ENCODE peak calls at places on chromosomes 2 and 18, in five cellular contexts. E is A549, L is uterus, R is upper lobe of right lung, U is psoas muscle. J is an unnamed sample.

GRCh38 chr2:85161626-85161960 is 28.4 kb downstream of the TCF7L1 start:
- DNase-seq in U (no peak), E (no peak), L (no peak), R (no peak), J (no peak)

GRCh38 chr2:102262218-102263129 is 48.9 kb upstream of the IL1RL1 start:
- DNase-seq in R (no peak), L (no peak), U (no peak), E (no peak), J (no peak)

GRCh38 chr18:55034742-55035141 is 75.5 kb upstream of the CCDC68 start:
- DNase-seq in E (no peak), R (no peak), U (no peak), L (no peak), J (no peak)

GRCh38 chr2:47076586-47077441 is 78.3 kb downstream of the STPG4 start:
- DNase-seq in R (peak), E (peak), U (peak), L (peak), J (peak)

GRCh38 chr2:180753809-180754761 is 226.3 kb upstream of the UBE2E3 start:
- DNase-seq in U (no peak), R (no peak), L (no peak), E (no peak), J (no peak)

GRCh38 chr18:43043626-43044025 is 71.9 kb downstream of the RIT2 start:
- DNase-seq in L (no peak), R (no peak), U (no peak), E (no peak), J (no peak)

GRCh38 chr2:190578158-190579057 is 43.9 kb upstream of the NEMP2 start:
- DNase-seq in E (peak), U (no peak), L (peak), R (no peak), J (peak)

GRCh38 chr2:120794716-120795115 is 59.0 kb downstream of the GLI2 start:
- DNase-seq in E (no peak), U (peak), R (no peak), L (peak), J (no peak)

GRCh38 chr2:12980817-12981216 is 264.1 kb downstream of the TRIB2 start:
- DNase-seq in R (no peak), E (no peak), U (no peak), L (no peak), J (no peak)

GRCh38 chr2:127778447-127778846 is 32.5 kb downstream of the WDR33 start:
- DNase-seq in R (no peak), E (no peak), L (no peak), U (no peak), J (no peak)

GRCh38 chr18:70422061-70422965 is 133.5 kb downstream of the SOCS6 start:
- DNase-seq in E (peak), R (peak), U (peak), L (peak), J (peak)

GRCh38 chr18:22170421-22171262 is 1.3 kb downstream of the GATA6 start:
- DNase-seq in U (peak), L (peak), R (peak), E (peak), J (peak)

GRCh38 chr2:190343500-190344274 is at the start of gene INPP1:
- DNase-seq in E (peak), U (peak), R (peak), L (peak), J (peak)

GRCh38 chr18:12345491-12346239 is 31.4 kb downstream of the AFG3L2 start:
- DNase-seq in E (no peak), L (no peak), U (no peak), R (no peak), J (no peak)

GRCh38 chr18:32612651-32613050 is 142.0 kb upstream of the GAREM1 start:
- DNase-seq in R (no peak), E (no peak), U (no peak), L (no peak), J (no peak)

GRCh38 chr2:208638059-208638458 is 231.5 kb downstream of the PTH2R start:
- DNase-seq in E (peak), L (no peak), U (no peak), R (no peak), J (no peak)

GRCh38 chr2:121103969-121104368 is 181.0 kb downstream of the TFCP2L1 start:
- DNase-seq in L (no peak), U (no peak), E (no peak), R (no peak), J (no peak)

GRCh38 chr2:1538663-1539062 is 125.4 kb downstream of the TPO start:
- DNase-seq in U (no peak), L (no peak), R (no peak), E (peak), J (peak)

GRCh38 chr2:56287508-56287907 is 103.7 kb downstream of the CCDC85A start:
- DNase-seq in R (no peak), E (no peak), U (no peak), L (no peak), J (no peak)

GRCh38 chr2:73095910-73096309 is 16.8 kb downstream of the RAB11FIP5 start:
- DNase-seq in E (no peak), U (no peak), L (no peak), R (no peak), J (no peak)

GRCh38 chr18:63963610-63964256 is 6.1 kb upstream of the SERPINB8 start:
- DNase-seq in U (peak), E (peak), R (no peak), L (peak), J (peak)

GRCh38 chr2:205407984-205408383 is 274.3 kb upstream of the NRP2 start:
- DNase-seq in E (no peak), R (no peak), U (no peak), L (no peak), J (no peak)

GRCh38 chr2:232230557-232230956 is 148.0 kb upstream of the ALPP start:
- DNase-seq in R (no peak), U (no peak), L (no peak), E (peak), J (no peak)

GRCh38 chr2:73939419-73939818 is 12.7 kb downstream of the DGUOK start:
- DNase-seq in L (no peak), E (peak), U (no peak), R (peak), J (no peak)

GRCh38 chr2:11131166-11131920 is 23.9 kb upstream of the SLC66A3 start:
- DNase-seq in U (no peak), R (no peak), E (no peak), L (no peak), J (no peak)

GRCh38 chr2:8263931-8264330 is 417.9 kb upstream of the ID2 start:
- DNase-seq in L (no peak), U (no peak), R (no peak), E (no peak), J (no peak)

GRCh38 chr2:49403722-49404507 is 249.6 kb upstream of the FSHR start:
- DNase-seq in L (no peak), R (no peak), E (no peak), U (no peak), J (no peak)

GRCh38 chr18:69677595-69677994 is 270.1 kb downstream of the CD226 start:
- DNase-seq in L (no peak), E (no peak), U (no peak), R (no peak), J (no peak)

GRCh38 chr2:9790702-9791225 is 52.5 kb upstream of the TAF1B start:
- DNase-seq in L (no peak), R (no peak), U (no peak), E (no peak), J (no peak)

GRCh38 chr2:153944775-153945174 is 73.1 kb downstream of the GALNT13 start:
- DNase-seq in R (no peak), E (no peak), U (no peak), L (no peak), J (no peak)

GRCh38 chr2:165401285-165401852 is 68.1 kb upstream of the CSRNP3 start:
- DNase-seq in U (no peak), R (no peak), E (peak), L (peak), J (no peak)

GRCh38 chr18:25831226-25831828 is 259.1 kb downstream of the SS18 start:
- DNase-seq in E (no peak), U (peak), R (no peak), L (no peak), J (no peak)

GRCh38 chr2:205763708-205764501 is 81.6 kb downstream of the NRP2 start:
- DNase-seq in E (peak), R (peak), U (peak), L (peak), J (no peak)

GRCh38 chr2:233830111-233830760 is 24.1 kb downstream of the HJURP start:
- DNase-seq in L (no peak), U (no peak), E (no peak), R (peak), J (no peak)
- H3K27ac ChIP-seq in L (no peak), U (no peak), E (peak), R (no peak), J (no peak)

GRCh38 chr18:31211047-31211446 is 48.4 kb upstream of the DSC1 start:
- DNase-seq in R (no peak), E (no peak), L (no peak), U (no peak), J (no peak)
- H3K27ac ChIP-seq in R (no peak), E (no peak), L (no peak), U (no peak), J (no peak)

GRCh38 chr2:241473399-241473798 is 35.0 kb downstream of the STK25 start:
- DNase-seq in U (no peak), L (no peak), E (no peak), R (no peak), J (no peak)
- H3K27ac ChIP-seq in U (no peak), L (no peak), E (no peak), R (no peak), J (no peak)

DNA sequence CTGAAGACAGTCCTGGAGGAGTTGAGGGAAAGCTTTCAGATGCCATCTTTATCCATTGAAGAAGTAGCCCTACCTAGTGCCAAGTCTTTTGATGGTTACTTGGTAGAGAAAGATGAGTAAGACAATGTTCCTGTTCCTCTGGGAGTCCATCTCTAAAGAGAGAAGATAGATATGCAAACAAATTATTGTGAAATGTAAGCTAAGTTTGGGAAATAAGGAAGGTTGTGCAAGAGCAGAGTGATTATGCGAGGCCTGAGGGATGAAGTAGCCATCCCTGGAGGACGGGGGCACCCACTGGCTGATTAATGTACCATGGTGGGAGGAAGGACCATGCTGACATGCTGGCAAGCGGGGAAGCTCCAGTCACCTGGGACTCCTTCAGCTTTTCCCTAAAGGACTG is 994 bp upstream of the DTNA start:
- DNase-seq in L (peak), E (peak), U (peak), R (no peak), J (peak)
- H3K27ac ChIP-seq in L (peak), E (no peak), U (peak), R (peak), J (peak)

GRCh38 chr18:79965119-79965902 is 868 bp downstream of the HSBP1L1 start:
- DNase-seq in E (peak), U (no peak), R (peak), L (no peak), J (peak)
- H3K27ac ChIP-seq in E (peak), U (peak), R (peak), L (peak), J (peak)

DNA sequence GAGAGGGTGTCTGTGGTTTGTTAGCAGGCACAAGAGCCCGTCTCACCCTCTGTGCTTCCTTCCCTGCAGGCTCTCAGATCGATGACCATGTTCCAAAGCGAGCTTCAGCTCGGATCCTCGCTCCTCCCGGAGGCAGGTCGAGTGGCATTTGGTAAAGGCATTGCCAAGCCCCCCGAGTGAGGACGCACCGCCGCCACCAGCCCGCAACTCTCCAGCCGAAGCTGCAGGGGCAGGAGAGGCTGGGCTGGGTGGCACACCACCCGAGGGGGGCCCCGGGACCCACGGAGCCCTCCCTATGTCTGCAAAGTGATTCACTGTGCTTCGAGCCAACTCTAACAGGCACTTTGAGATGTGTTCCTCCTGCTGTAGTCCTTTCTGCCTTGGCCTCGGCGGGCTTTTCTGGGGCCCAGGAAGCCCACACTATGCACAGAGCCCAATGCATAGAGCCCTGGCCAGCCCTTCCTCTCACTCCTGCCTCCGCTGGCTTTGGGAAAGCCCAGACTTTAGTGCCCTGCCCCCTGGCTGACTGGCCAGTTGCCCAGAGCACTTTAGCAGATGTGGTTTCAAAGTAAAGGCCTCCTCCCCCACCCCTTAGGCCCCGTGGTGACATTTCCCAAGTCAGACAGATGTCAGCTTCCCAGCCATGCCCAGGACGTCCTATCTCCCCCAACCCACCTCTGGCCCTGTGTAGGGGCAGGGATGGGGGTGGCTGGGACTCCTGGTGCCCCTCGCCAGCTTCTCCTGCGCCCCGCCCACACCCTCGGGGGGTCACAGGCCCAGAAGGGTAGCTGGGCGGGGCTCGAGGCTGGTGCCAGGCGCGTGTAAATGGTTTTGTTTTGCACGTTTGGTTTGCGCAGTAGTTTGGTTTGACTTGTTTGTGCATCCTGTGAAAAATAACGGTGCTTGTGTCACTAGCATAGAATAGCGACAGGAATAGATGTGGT is 23.3 kb upstream of the MAPRE3 start:
- DNase-seq in U (peak), R (peak), L (no peak), E (no peak), J (peak)
- H3K27ac ChIP-seq in U (no peak), R (no peak), L (no peak), E (no peak), J (no peak)

DNA sequence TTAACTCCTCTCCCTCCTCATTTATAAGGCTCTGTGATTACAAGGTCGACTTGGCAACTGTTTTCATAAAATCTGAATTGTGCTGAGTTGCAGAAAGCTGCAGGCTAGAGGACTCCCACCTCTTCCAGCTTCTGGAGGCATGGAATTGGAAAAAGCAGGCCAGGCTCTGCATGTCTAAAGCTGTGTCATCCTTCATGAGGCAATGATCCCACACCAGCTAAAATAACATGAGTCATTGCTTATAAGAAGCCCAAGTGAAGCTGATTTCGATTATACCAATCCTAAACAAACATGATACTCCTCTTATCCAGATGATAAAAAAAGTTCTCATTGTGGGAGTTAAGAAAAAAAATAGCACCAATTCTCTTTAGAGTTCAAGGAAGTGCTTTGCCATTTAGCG is 11.8 kb downstream of the ARHGAP28 start:
- DNase-seq in R (no peak), E (peak), L (peak), U (peak), J (peak)
- H3K27ac ChIP-seq in R (peak), E (no peak), L (peak), U (peak), J (peak)

DNA sequence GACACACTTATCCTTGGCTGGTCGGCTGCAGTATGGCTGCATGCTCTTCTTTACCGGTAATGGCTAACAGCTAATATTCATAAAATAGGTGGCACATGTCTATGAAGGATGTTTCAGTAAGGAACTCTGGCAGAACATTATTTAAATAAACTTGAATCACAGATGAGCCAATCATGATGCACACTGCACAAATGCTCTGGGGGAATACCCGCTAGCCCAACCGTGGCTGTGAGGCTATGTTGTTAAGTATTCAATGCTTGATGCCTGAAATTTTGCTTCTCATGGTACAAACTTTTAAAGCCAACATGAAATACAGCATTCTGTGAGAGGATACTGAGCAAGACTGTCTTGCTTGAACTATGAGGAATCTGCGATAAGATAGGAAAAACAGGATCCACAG is 505.8 kb downstream of the ZEB2 start:
- DNase-seq in L (no peak), U (no peak), E (no peak), R (no peak), J (no peak)
- H3K27ac ChIP-seq in L (no peak), U (no peak), E (no peak), R (no peak), J (no peak)

GRCh38 chr18:72584787-72585186 is 40.6 kb upstream of the CBLN2 start:
- DNase-seq in U (no peak), E (no peak), R (no peak), L (no peak), J (no peak)
- H3K27ac ChIP-seq in U (no peak), E (no peak), R (no peak), L (no peak), J (no peak)

J was measured in SJSA1.